ENCODE peak calls at places on chromosome 7, in six cellular contexts. One of them, this sample, is unnamed.

GRCh38 chr7:67484244-67484751 is 487.7 kb downstream of the TYW1 start:
- DNase-seq in Caco-2: peak
- DNase-seq in stimulated activated CD4-positive, alpha-beta T cell treated with anti-CD3 and anti-CD28 coated beads, Interleukin-2, amount 100 ng/mL, for 24 hours: peak
- DNase-seq in NCI-H1436: peak
- DNase-seq in A549: peak
- DNase-seq in G401: peak
- DNase-seq in this sample: peak

GRCh38 chr7:25624837-25625236 is 396.6 kb upstream of the NPVF start:
- DNase-seq in Caco-2: no peak
- DNase-seq in stimulated activated CD4-positive, alpha-beta T cell treated with anti-CD3 and anti-CD28 coated beads, Interleukin-2, amount 100 ng/mL, for 24 hours: no peak
- DNase-seq in NCI-H1436: no peak
- DNase-seq in A549: no peak
- DNase-seq in G401: no peak
- DNase-seq in this sample: no peak

GRCh38 chr7:134085315-134085714 is 41.8 kb upstream of the LRGUK start:
- DNase-seq in Caco-2: no peak
- DNase-seq in stimulated activated CD4-positive, alpha-beta T cell treated with anti-CD3 and anti-CD28 coated beads, Interleukin-2, amount 100 ng/mL, for 24 hours: no peak
- DNase-seq in NCI-H1436: no peak
- DNase-seq in A549: no peak
- DNase-seq in G401: no peak
- DNase-seq in this sample: no peak

GRCh38 chr7:140899883-140900282 is 24.8 kb downstream of the BRAF start:
- DNase-seq in Caco-2: no peak
- DNase-seq in stimulated activated CD4-positive, alpha-beta T cell treated with anti-CD3 and anti-CD28 coated beads, Interleukin-2, amount 100 ng/mL, for 24 hours: no peak
- DNase-seq in NCI-H1436: peak
- DNase-seq in A549: no peak
- DNase-seq in G401: peak
- DNase-seq in this sample: peak

GRCh38 chr7:157006205-157006747 is 4.2 kb downstream of the MNX1 start:
- DNase-seq in Caco-2: no peak
- DNase-seq in stimulated activated CD4-positive, alpha-beta T cell treated with anti-CD3 and anti-CD28 coated beads, Interleukin-2, amount 100 ng/mL, for 24 hours: no peak
- DNase-seq in NCI-H1436: no peak
- DNase-seq in A549: no peak
- DNase-seq in G401: no peak
- DNase-seq in this sample: no peak

GRCh38 chr7:77459311-77459726 is 43.2 kb upstream of the GSAP start:
- DNase-seq in Caco-2: no peak
- DNase-seq in stimulated activated CD4-positive, alpha-beta T cell treated with anti-CD3 and anti-CD28 coated beads, Interleukin-2, amount 100 ng/mL, for 24 hours: no peak
- DNase-seq in NCI-H1436: no peak
- DNase-seq in A549: no peak
- DNase-seq in G401: no peak
- DNase-seq in this sample: no peak

GRCh38 chr7:7208524-7208923 is 26.2 kb downstream of the C1GALT1 start:
- DNase-seq in Caco-2: no peak
- DNase-seq in stimulated activated CD4-positive, alpha-beta T cell treated with anti-CD3 and anti-CD28 coated beads, Interleukin-2, amount 100 ng/mL, for 24 hours: no peak
- DNase-seq in NCI-H1436: no peak
- DNase-seq in A549: no peak
- DNase-seq in G401: no peak
- DNase-seq in this sample: no peak

GRCh38 chr7:92266415-92267241 is 20.9 kb downstream of the ANKIB1 start:
- DNase-seq in Caco-2: no peak
- DNase-seq in stimulated activated CD4-positive, alpha-beta T cell treated with anti-CD3 and anti-CD28 coated beads, Interleukin-2, amount 100 ng/mL, for 24 hours: no peak
- DNase-seq in NCI-H1436: no peak
- DNase-seq in A549: no peak
- DNase-seq in G401: no peak
- DNase-seq in this sample: no peak

GRCh38 chr7:44969049-44969700 is 9.6 kb downstream of the MYO1G start:
- DNase-seq in Caco-2: no peak
- DNase-seq in stimulated activated CD4-positive, alpha-beta T cell treated with anti-CD3 and anti-CD28 coated beads, Interleukin-2, amount 100 ng/mL, for 24 hours: no peak
- DNase-seq in NCI-H1436: no peak
- DNase-seq in A549: no peak
- DNase-seq in G401: no peak
- DNase-seq in this sample: no peak

GRCh38 chr7:113831509-113831908 is 87.3 kb downstream of the PPP1R3A start:
- DNase-seq in Caco-2: no peak
- DNase-seq in stimulated activated CD4-positive, alpha-beta T cell treated with anti-CD3 and anti-CD28 coated beads, Interleukin-2, amount 100 ng/mL, for 24 hours: no peak
- DNase-seq in NCI-H1436: no peak
- DNase-seq in A549: no peak
- DNase-seq in G401: no peak
- DNase-seq in this sample: no peak

This sample was measured in NCI-H1092.